ENCODE peak calls at places on chromosomes 1 and 21, in four cellular contexts. One of them, this sample, is unnamed.

GRCh38 chr1:16724718-16725438 is 15.4 kb upstream of the RNU1-4 start:
- DNase-seq in K562: peak
- DNase-seq in GM12878: no peak
- DNase-seq in HepG2: no peak
- DNase-seq in this sample: no peak

GRCh38 chr21:21165063-21165645 is 166.9 kb downstream of the NCAM2 start:
- DNase-seq in GM12878: no peak
- DNase-seq in HepG2: no peak
- DNase-seq in K562: no peak
- DNase-seq in this sample: no peak

GRCh38 chr1:117660266-117660973 is 54.6 kb downstream of the TENT5C start:
- DNase-seq in HepG2: no peak
- DNase-seq in GM12878: no peak
- DNase-seq in K562: no peak
- DNase-seq in this sample: no peak

GRCh38 chr1:197799271-197799670 is 24.0 kb upstream of the DENND1B start:
- DNase-seq in HepG2: no peak
- DNase-seq in K562: no peak
- DNase-seq in GM12878: no peak
- DNase-seq in this sample: no peak

GRCh38 chr1:12409676-12410075 is 179.8 kb downstream of the VPS13D start:
- DNase-seq in K562: no peak
- DNase-seq in GM12878: no peak
- DNase-seq in HepG2: no peak
- DNase-seq in this sample: no peak

GRCh38 chr1:64194168-64195088 is 9.0 kb upstream of the UBE2U start:
- DNase-seq in GM12878: no peak
- DNase-seq in K562: no peak
- DNase-seq in HepG2: no peak
- DNase-seq in this sample: no peak

GRCh38 chr1:43344267-43344666 is 6.6 kb downstream of the MPL start:
- DNase-seq in HepG2: peak
- DNase-seq in K562: no peak
- DNase-seq in GM12878: no peak
- DNase-seq in this sample: no peak

GRCh38 chr1:172764378-172764777 is 105.5 kb downstream of the FASLG start:
- DNase-seq in HepG2: no peak
- DNase-seq in K562: no peak
- DNase-seq in GM12878: no peak
- DNase-seq in this sample: no peak

GRCh38 chr1:9873992-9874391 is 36.1 kb downstream of the CTNNBIP1 start:
- DNase-seq in GM12878: no peak
- DNase-seq in K562: no peak
- DNase-seq in HepG2: no peak
- DNase-seq in this sample: no peak

GRCh38 chr1:21911205-21912001 is 25.7 kb downstream of the HSPG2 start:
- DNase-seq in HepG2: peak
- DNase-seq in GM12878: no peak
- DNase-seq in K562: peak
- DNase-seq in this sample: no peak

GRCh38 chr1:223500560-223501425 is 107.6 kb downstream of the CCDC185 start:
- DNase-seq in HepG2: no peak
- DNase-seq in GM12878: no peak
- DNase-seq in K562: no peak
- DNase-seq in this sample: peak

GRCh38 chr1:48038273-48038767 is 41.1 kb upstream of the TRABD2B start:
- DNase-seq in K562: no peak
- DNase-seq in GM12878: no peak
- DNase-seq in HepG2: no peak
- DNase-seq in this sample: no peak

GRCh38 chr1:48040122-48040521 is 42.9 kb upstream of the TRABD2B start:
- DNase-seq in GM12878: no peak
- DNase-seq in K562: no peak
- DNase-seq in HepG2: no peak
- DNase-seq in this sample: no peak

GRCh38 chr1:48036693-48037386 is 39.7 kb upstream of the TRABD2B start:
- DNase-seq in HepG2: no peak
- DNase-seq in GM12878: no peak
- DNase-seq in K562: no peak
- DNase-seq in this sample: no peak

GRCh38 chr1:48035371-48036141 is 38.4 kb upstream of the TRABD2B start:
- DNase-seq in HepG2: no peak
- DNase-seq in GM12878: no peak
- DNase-seq in K562: no peak
- DNase-seq in this sample: no peak

DNA sequence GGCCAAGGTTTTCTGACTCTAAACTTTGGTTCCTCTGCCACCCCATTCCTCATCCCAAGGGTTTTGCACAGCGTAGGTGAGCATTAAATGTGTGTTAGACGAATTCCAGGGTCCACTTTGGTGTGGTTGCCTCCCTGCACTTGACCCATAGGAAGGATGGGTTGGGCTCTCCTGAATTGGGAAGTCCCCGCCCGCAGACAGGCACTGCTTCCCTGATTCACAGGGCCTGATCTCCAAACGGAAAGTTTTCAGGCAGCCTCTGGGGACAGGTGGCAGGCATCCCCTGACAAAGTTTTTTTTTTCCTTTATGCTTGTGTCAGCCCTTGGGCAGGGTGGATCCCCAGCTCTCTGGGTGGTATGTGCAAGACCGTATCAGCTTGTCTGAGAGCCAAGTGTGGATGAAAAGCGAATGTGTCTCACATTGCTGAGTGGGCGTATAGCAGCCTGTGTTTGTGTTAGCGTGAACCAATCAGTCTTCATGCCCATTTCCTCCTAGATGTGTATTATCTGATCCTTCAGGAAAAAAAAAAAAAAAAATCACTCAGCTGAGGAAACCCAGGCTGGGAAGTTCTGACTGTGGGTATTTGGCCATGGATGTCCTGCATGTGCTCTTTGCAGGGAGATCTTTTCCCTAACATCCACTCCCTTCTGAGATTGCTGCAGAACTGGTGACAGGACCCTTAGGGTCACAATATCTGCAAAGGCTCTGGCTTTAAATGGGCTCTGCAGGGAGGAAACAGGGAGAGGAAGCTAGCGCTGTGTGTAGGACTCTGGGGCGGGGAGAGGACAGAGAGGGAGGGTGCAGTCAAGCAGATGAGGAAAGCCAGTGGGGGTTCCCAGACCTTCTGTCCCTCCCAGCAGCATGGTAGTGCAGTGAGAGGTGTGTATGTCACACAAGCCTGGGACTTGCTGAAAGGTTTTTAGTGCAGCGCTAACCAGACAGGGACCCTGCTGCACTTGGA is 42.2 kb upstream of the TRABD2B start:
- DNase-seq in K562: no peak
- DNase-seq in HepG2: no peak
- DNase-seq in GM12878: no peak
- DNase-seq in this sample: no peak
- TF ChIP-seq ZBTB33 in K562: no peak
- TF ChIP-seq ZBTB33 in HepG2: no peak
- TF ChIP-seq ZBTB33 in GM12878: no peak
- TF ChIP-seq ZBTB33 in this sample: no peak

DNA sequence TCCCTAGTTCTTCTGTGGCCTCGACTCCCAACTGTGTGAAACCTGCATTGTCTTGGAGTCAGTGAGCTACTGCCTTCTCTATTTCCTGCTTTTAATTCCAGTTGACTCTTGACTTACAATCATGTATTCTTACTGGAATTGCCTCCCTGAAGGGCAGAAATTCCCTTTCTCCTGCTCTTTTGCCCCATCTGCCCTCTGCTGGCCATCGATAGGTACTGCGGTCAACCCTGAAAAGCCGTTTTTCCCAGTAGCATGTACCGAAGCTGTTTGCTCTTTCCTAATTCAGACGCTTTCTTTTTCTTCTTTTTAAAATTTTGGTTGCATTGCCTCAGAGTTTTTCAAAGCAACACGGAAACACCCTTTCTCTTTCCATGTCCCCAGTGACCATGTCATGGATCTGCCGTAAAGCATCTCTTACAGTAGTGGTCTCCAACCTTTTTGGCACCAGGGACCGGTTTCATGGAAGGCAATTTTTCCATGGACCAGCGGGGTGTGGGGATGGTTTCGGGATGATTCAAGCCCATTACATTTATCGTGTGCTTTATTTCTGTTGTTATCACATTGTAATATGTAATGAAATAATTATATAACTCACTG is 164.2 kb upstream of the C1orf21 start:
- DNase-seq in K562: peak
- DNase-seq in GM12878: peak
- DNase-seq in HepG2: peak
- DNase-seq in this sample: peak
- TF ChIP-seq SP1 in K562: no peak
- TF ChIP-seq SP1 in GM12878: no peak
- TF ChIP-seq SP1 in HepG2: no peak
- TF ChIP-seq SP1 in this sample: peak

GRCh38 chr1:240722788-240723187 is 110.8 kb upstream of the GREM2 start:
- DNase-seq in GM12878: no peak
- DNase-seq in HepG2: no peak
- DNase-seq in K562: no peak
- DNase-seq in this sample: no peak
- TF ChIP-seq POLR2AphosphoS5 in GM12878: no peak
- TF ChIP-seq POLR2AphosphoS5 in HepG2: no peak
- TF ChIP-seq POLR2AphosphoS5 in K562: no peak
- TF ChIP-seq POLR2AphosphoS5 in this sample: no peak

DNA sequence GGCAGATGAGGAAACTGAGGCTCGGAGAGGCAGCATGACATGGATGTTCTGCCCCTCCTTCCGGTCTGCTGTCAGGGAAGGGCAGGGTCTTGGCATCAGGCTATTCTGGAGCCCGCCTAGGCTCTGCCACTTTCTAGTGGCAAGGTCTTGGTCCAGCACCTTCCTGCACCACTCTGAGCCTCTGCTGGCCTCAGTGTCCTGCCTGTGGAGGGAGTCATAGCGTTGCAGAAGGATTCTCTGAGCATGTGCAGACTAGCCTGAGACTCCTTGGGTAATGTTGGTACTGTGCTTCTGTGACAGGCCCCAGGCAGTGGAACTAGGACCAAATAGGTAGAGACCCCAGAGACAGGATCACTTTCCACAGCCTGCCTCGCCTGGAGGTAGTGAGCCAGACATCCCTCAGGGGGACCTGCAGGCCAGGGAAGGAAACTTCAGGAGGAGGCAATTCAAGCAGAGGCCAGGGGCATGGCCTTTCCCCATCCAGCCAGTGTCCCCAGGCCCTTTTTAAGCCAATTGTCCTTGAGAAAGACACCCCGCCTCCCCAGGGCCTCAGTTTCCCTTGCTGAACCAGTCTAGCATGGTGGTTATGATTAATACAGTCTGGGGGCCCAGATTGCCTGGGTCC is 10.6 kb downstream of the EDN2 start:
- DNase-seq in HepG2: no peak
- DNase-seq in GM12878: no peak
- DNase-seq in K562: no peak
- DNase-seq in this sample: no peak
- TF ChIP-seq ZBTB33 in HepG2: no peak
- TF ChIP-seq ZBTB33 in GM12878: no peak
- TF ChIP-seq ZBTB33 in K562: no peak
- TF ChIP-seq ZBTB33 in this sample: no peak

DNA sequence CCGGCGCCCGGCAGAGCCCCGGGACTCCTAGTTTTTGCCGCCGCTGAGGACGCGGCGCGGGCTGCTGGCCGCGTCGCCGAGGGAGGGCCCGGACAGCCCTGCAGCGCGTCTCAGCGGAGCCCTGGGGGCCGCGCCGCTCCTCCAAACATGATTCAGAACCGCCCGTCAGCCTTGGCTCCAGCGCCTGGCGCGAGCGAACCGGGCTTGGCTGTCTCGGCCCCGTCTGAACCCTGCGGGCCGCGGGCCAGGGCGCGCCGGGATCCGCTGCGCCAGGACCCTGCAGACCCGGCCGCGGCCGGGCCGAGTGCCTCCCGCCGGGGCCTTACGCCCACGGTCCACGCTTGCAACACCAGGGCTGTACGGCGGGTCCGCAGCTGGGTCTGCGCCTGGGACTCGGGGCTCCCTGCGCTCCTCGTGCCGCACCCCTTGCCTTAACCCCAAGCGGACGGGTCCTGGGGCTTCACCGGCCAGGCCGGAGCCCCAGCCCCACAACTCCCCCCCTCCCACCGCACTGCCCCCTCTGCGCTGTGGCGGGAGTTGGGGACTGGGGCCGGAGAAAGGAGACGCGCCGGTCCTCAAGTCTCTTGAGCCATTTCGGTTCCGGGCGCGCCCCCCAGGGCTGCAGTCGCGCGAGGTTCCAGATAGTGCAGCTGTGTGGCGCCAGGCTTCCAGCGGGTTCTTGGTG is 48.4 kb upstream of the CD34 start:
- DNase-seq in K562: no peak
- DNase-seq in HepG2: no peak
- DNase-seq in GM12878: no peak
- DNase-seq in this sample: no peak
- TF ChIP-seq SP1 in K562: no peak
- TF ChIP-seq SP1 in HepG2: no peak
- TF ChIP-seq SP1 in GM12878: no peak
- TF ChIP-seq SP1 in this sample: no peak

DNA sequence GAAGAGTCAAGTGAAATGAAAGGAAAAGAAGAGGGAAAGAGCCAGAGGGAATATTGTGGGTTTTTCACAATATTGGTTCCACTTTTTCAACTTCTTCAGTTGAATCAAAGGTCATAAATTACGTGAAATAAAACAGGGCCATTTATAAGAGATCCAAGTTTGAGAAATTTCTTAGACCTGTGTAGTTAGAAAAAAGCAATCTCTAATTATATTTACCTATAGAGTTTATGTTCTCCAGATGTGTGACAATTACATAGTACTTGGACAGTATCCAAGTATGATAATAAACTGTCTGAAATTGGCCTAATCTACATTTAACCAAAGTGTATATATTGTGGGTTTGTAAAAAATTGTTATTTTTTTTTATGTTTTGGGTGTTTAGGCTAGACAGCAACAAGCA is 14.4 kb downstream of the DR1 start:
- DNase-seq in K562: no peak
- DNase-seq in GM12878: no peak
- DNase-seq in HepG2: no peak
- DNase-seq in this sample: no peak
- TF ChIP-seq POLR2AphosphoS5 in K562: no peak
- TF ChIP-seq POLR2AphosphoS5 in GM12878: no peak
- TF ChIP-seq POLR2AphosphoS5 in HepG2: no peak
- TF ChIP-seq POLR2AphosphoS5 in this sample: no peak

DNA sequence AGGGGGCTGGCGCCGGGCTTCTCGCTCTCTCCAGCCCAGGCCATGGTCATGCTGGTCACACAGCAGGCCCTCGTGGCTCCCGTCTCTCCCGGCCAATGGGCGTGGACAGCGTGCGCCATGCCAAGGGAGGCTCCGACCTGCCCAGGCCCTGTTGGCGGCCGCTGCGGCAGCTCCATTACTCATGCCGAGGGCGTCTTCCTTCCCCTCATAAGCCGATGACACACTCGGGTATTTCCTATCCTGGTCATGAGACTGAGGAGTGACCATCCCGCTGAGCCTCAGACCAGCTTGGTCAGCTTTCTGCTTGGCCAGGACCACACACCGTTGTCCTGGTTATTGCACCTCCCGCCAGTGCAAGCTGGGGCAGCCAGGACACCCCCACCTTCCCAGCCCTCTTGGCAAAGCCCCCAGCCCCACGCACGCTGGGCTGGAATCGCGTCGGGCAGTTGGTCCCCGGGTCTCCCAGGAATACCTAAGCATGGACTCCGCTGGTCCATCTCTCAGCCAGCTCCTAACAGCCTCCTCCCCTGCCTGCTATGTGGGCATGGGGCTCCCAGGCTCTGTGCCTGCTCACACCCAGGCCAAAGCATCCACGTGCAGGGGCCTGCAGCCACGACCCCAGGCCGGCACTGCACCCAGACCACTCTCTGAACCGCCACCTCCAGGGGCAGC is 49.8 kb downstream of the ARHGEF16 start:
- DNase-seq in K562: no peak
- DNase-seq in HepG2: no peak
- DNase-seq in GM12878: no peak
- DNase-seq in this sample: peak
- TF ChIP-seq ZBTB33 in K562: no peak
- TF ChIP-seq ZBTB33 in HepG2: no peak
- TF ChIP-seq ZBTB33 in GM12878: no peak
- TF ChIP-seq ZBTB33 in this sample: no peak